ENCODE peak calls at places on chromosomes 6 and 20, in five cellular contexts. V is A172; I is activated naive CD8-positive, alpha-beta T cell treated with anti-CD3 and anti-CD28 coated beads, Interleukin-2, amount 50 U/mL, for 24 hours; T is activated CD4-positive, alpha-beta T cell treated with anti-CD3 and anti-CD28 coated beads, Interleukin-2, amount 50 U/mL, for 48 hours; C is HCEC 1CT. W is an unnamed sample.

GRCh38 chr6:54860739-54861138 is 14.2 kb downstream of the FAM83B start:
- DNase-seq in V (peak), I (no peak), T (no peak), C (peak), W (no peak)

GRCh38 chr6:154604120-154604519 is 93.6 kb upstream of the CNKSR3 start:
- DNase-seq in V (no peak), I (no peak), T (no peak), C (no peak), W (no peak)

GRCh38 chr6:29791162-29791561 is 36.5 kb upstream of the HLA-G start:
- DNase-seq in V (no peak), I (no peak), T (no peak), C (no peak), W (no peak)

GRCh38 chr6:54315692-54316091 is 7.5 kb downstream of the TINAG start:
- DNase-seq in V (no peak), I (no peak), T (no peak), C (no peak), W (no peak)

GRCh38 chr6:1930356-1930755 is 315.0 kb downstream of the GMDS start:
- DNase-seq in V (no peak), I (no peak), T (no peak), C (no peak), W (no peak)

GRCh38 chr20:43667341-43668132 is 623 bp downstream of the MYBL2 start:
- DNase-seq in V (no peak), I (peak), T (peak), C (no peak), W (peak)

GRCh38 chr20:49858076-49858565 is 45.5 kb downstream of the SLC9A8 start:
- DNase-seq in V (no peak), I (no peak), T (no peak), C (no peak), W (no peak)

GRCh38 chr20:32986331-32986966 is 17.8 kb downstream of the SUN5 start:
- DNase-seq in V (no peak), I (no peak), T (no peak), C (no peak), W (no peak)

GRCh38 chr20:5221078-5221430 is 94.2 kb downstream of the CDS2 start:
- DNase-seq in V (no peak), I (no peak), T (no peak), C (no peak), W (no peak)

GRCh38 chr20:37990571-37991151 is 42.6 kb downstream of the TTI1 start:
- DNase-seq in V (peak), I (peak), T (peak), C (peak), W (peak)

GRCh38 chr6:33297956-33298772 is 578 bp downstream of the RGL2 start:
- DNase-seq in V (peak), I (peak), T (peak), C (peak), W (peak)

GRCh38 chr6:90294614-90294988 is 2.0 kb downstream of the BACH2 start:
- DNase-seq in V (no peak), I (peak), T (peak), C (no peak), W (no peak)

GRCh38 chr6:33080127-33081089 is 4.6 kb downstream of the HLA-DPB1 start:
- DNase-seq in V (no peak), I (no peak), T (no peak), C (no peak), W (no peak)

GRCh38 chr6:14851286-14851685 is 394.6 kb upstream of the JARID2 start:
- DNase-seq in V (no peak), I (no peak), T (no peak), C (peak), W (no peak)

GRCh38 chr20:61682114-61682997 is 383.3 kb downstream of the TAF4 start:
- DNase-seq in V (no peak), I (no peak), T (no peak), C (no peak), W (no peak)

GRCh38 chr20:2237059-2237458 is 58.7 kb upstream of the TGM3 start:
- DNase-seq in V (peak), I (no peak), T (no peak), C (peak), W (no peak)

GRCh38 chr20:21496452-21496851 is 17.4 kb downstream of the NKX2-2 start:
- DNase-seq in V (no peak), I (no peak), T (no peak), C (no peak), W (no peak)

GRCh38 chr6:30483677-30484279 is 5.5 kb upstream of the HLA-E start:
- DNase-seq in V (peak), I (no peak), T (no peak), C (peak), W (no peak)

GRCh38 chr6:121485359-121485809 is 49.9 kb downstream of the GJA1 start:
- DNase-seq in V (no peak), I (no peak), T (no peak), C (peak), W (no peak)

GRCh38 chr6:136208783-136209182 is 41.3 kb downstream of the MTFR2 start:
- DNase-seq in V (no peak), I (no peak), T (no peak), C (no peak), W (no peak)

GRCh38 chr20:3209946-3210317 is 634 bp downstream of the ITPA start:
- DNase-seq in V (no peak), I (no peak), T (no peak), C (no peak), W (no peak)

GRCh38 chr6:72946766-72947165 is 278.5 kb downstream of the KHDC1L start:
- DNase-seq in V (no peak), I (no peak), T (no peak), C (peak), W (no peak)

GRCh38 chr6:257774-258173 is 34.5 kb upstream of the DUSP22 start:
- DNase-seq in V (no peak), I (no peak), T (no peak), C (no peak), W (no peak)

GRCh38 chr20:9035129-9035528 is 33.8 kb upstream of the PLCB4 start:
- DNase-seq in V (peak), I (no peak), T (no peak), C (peak), W (no peak)

GRCh38 chr6:44697333-44697732 is 309.8 kb downstream of the CDC5L start:
- DNase-seq in V (no peak), I (no peak), T (no peak), C (no peak), W (no peak)

GRCh38 chr6:33248643-33248931 is 23.1 kb downstream of the VPS52 start:
- DNase-seq in V (no peak), I (no peak), T (no peak), C (peak), W (no peak)

GRCh38 chr20:62962891-62963613 is 10.5 kb downstream of the SLC17A9 start:
- DNase-seq in V (no peak), I (no peak), T (no peak), C (no peak), W (no peak)

GRCh38 chr6:5277589-5277988 is 16.3 kb downstream of the FARS2 start:
- DNase-seq in V (no peak), I (no peak), T (no peak), C (no peak), W (no peak)

GRCh38 chr6:12909828-12910227 is 193.3 kb downstream of the PHACTR1 start:
- DNase-seq in V (no peak), I (no peak), T (no peak), C (no peak), W (no peak)

GRCh38 chr6:33192105-33192646 is at the start of gene COL11A2:
- DNase-seq in V (no peak), I (no peak), T (no peak), C (no peak), W (no peak)

W was measured in GM12891.